ENCODE peak calls at places on chromosomes 1 and 21, in six cellular contexts. One of them, this sample, is unnamed.

GRCh38 chr1:116987256-116987555 is 14.4 kb upstream of the CD101 start:
- DNase-seq in posterior vena cava: no peak
- DNase-seq in ELR: no peak
- DNase-seq in HTR-8/SVneo: no peak
- DNase-seq in dorsolateral prefrontal cortex: no peak
- DNase-seq in CD8-positive, alpha-beta memory T cell: peak
- DNase-seq in this sample: no peak

GRCh38 chr1:233389169-233389568 is 61.6 kb downstream of the MAP3K21 start:
- DNase-seq in posterior vena cava: no peak
- DNase-seq in ELR: no peak
- DNase-seq in HTR-8/SVneo: no peak
- DNase-seq in dorsolateral prefrontal cortex: no peak
- DNase-seq in CD8-positive, alpha-beta memory T cell: no peak
- DNase-seq in this sample: no peak

GRCh38 chr21:33383056-33383888 is 19.9 kb upstream of the IFNGR2 start:
- DNase-seq in posterior vena cava: peak
- DNase-seq in ELR: peak
- DNase-seq in HTR-8/SVneo: peak
- DNase-seq in dorsolateral prefrontal cortex: no peak
- DNase-seq in CD8-positive, alpha-beta memory T cell: peak
- DNase-seq in this sample: no peak

GRCh38 chr1:97433520-97434175 is 487.2 kb downstream of the DPYD start:
- DNase-seq in posterior vena cava: no peak
- DNase-seq in ELR: peak
- DNase-seq in HTR-8/SVneo: no peak
- DNase-seq in dorsolateral prefrontal cortex: no peak
- DNase-seq in CD8-positive, alpha-beta memory T cell: no peak
- DNase-seq in this sample: peak

GRCh38 chr1:59427155-59427554 is 130.3 kb downstream of the FGGY start:
- DNase-seq in posterior vena cava: no peak
- DNase-seq in ELR: peak
- DNase-seq in HTR-8/SVneo: peak
- DNase-seq in dorsolateral prefrontal cortex: no peak
- DNase-seq in CD8-positive, alpha-beta memory T cell: no peak
- DNase-seq in this sample: no peak

GRCh38 chr1:38502772-38503171 is 356.8 kb downstream of the RRAGC start:
- DNase-seq in posterior vena cava: no peak
- DNase-seq in ELR: no peak
- DNase-seq in HTR-8/SVneo: no peak
- DNase-seq in dorsolateral prefrontal cortex: no peak
- DNase-seq in CD8-positive, alpha-beta memory T cell: no peak
- DNase-seq in this sample: no peak

GRCh38 chr1:39980555-39981313 is 25.8 kb downstream of the MFSD2A start:
- DNase-seq in posterior vena cava: no peak
- DNase-seq in ELR: no peak
- DNase-seq in HTR-8/SVneo: no peak
- DNase-seq in dorsolateral prefrontal cortex: no peak
- DNase-seq in CD8-positive, alpha-beta memory T cell: no peak
- DNase-seq in this sample: no peak

GRCh38 chr1:54812801-54813478 is 11.8 kb upstream of the TTC22 start:
- DNase-seq in posterior vena cava: peak
- DNase-seq in ELR: no peak
- DNase-seq in HTR-8/SVneo: no peak
- DNase-seq in dorsolateral prefrontal cortex: no peak
- DNase-seq in CD8-positive, alpha-beta memory T cell: no peak
- DNase-seq in this sample: no peak

GRCh38 chr1:204463125-204464060 is 31.2 kb downstream of the PIK3C2B start:
- DNase-seq in posterior vena cava: peak
- DNase-seq in ELR: no peak
- DNase-seq in HTR-8/SVneo: no peak
- DNase-seq in dorsolateral prefrontal cortex: no peak
- DNase-seq in CD8-positive, alpha-beta memory T cell: no peak
- DNase-seq in this sample: no peak

GRCh38 chr1:119675349-119676343 is 27.6 kb upstream of the ZNF697 start:
- DNase-seq in posterior vena cava: peak
- DNase-seq in ELR: peak
- DNase-seq in HTR-8/SVneo: peak
- DNase-seq in dorsolateral prefrontal cortex: peak
- DNase-seq in CD8-positive, alpha-beta memory T cell: peak
- DNase-seq in this sample: peak

GRCh38 chr21:14613496-14613895 is 67.4 kb upstream of the SAMSN1 start:
- DNase-seq in posterior vena cava: no peak
- DNase-seq in ELR: no peak
- DNase-seq in HTR-8/SVneo: no peak
- DNase-seq in dorsolateral prefrontal cortex: no peak
- DNase-seq in CD8-positive, alpha-beta memory T cell: no peak
- DNase-seq in this sample: no peak

GRCh38 chr1:85343612-85344255 is 67.3 kb upstream of the BCL10 start:
- DNase-seq in posterior vena cava: no peak
- DNase-seq in ELR: peak
- DNase-seq in HTR-8/SVneo: no peak
- DNase-seq in dorsolateral prefrontal cortex: no peak
- DNase-seq in CD8-positive, alpha-beta memory T cell: no peak
- DNase-seq in this sample: no peak

GRCh38 chr1:93346472-93346991 is 825 bp downstream of the DR1 start:
- DNase-seq in posterior vena cava: peak
- DNase-seq in ELR: peak
- DNase-seq in HTR-8/SVneo: no peak
- DNase-seq in dorsolateral prefrontal cortex: no peak
- DNase-seq in CD8-positive, alpha-beta memory T cell: peak
- DNase-seq in this sample: no peak

GRCh38 chr1:234564035-234565029 is 45.6 kb downstream of the IRF2BP2 start:
- DNase-seq in posterior vena cava: no peak
- DNase-seq in ELR: peak
- DNase-seq in HTR-8/SVneo: peak
- DNase-seq in dorsolateral prefrontal cortex: no peak
- DNase-seq in CD8-positive, alpha-beta memory T cell: no peak
- DNase-seq in this sample: peak

GRCh38 chr1:178768423-178768822 is 43.4 kb downstream of the RALGPS2 start:
- DNase-seq in posterior vena cava: no peak
- DNase-seq in ELR: peak
- DNase-seq in HTR-8/SVneo: peak
- DNase-seq in dorsolateral prefrontal cortex: no peak
- DNase-seq in CD8-positive, alpha-beta memory T cell: no peak
- DNase-seq in this sample: no peak